ENCODE peak calls at places on chromosomes 3 and 15, in four cellular contexts. O, W, I and P are unnamed samples.

GRCh38 chr3:197782230-197782629 is 8.8 kb upstream of the LRCH3 start:
- DNase-seq in O (no peak), W (no peak), I (no peak), P (no peak)

GRCh38 chr15:66778716-66779115 is 76.7 kb downstream of the SMAD6 start:
- DNase-seq in O (no peak), W (no peak), I (no peak), P (no peak)

GRCh38 chr3:98877132-98877531 is 24.4 kb downstream of the DCBLD2 start:
- DNase-seq in O (no peak), W (no peak), I (no peak), P (no peak)

GRCh38 chr3:55910543-55910942 is 423.4 kb upstream of the WNT5A start:
- DNase-seq in O (no peak), W (no peak), I (no peak), P (no peak)

GRCh38 chr3:87674397-87675161 is 384.2 kb downstream of the CGGBP1 start:
- DNase-seq in O (no peak), W (no peak), I (no peak), P (no peak)

GRCh38 chr3:72344256-72345046 is 503.8 kb downstream of the SHQ1 start:
- DNase-seq in O (no peak), W (no peak), I (no peak), P (no peak)

GRCh38 chr3:45551214-45552010 is 43.1 kb upstream of the LIMD1 start:
- DNase-seq in O (peak; percentile 80), W (peak; percentile 14), I (no peak), P (peak; percentile 86)

GRCh38 chr3:171206283-171206682 is 179.8 kb upstream of the SLC2A2 start:
- DNase-seq in O (no peak), W (no peak), I (no peak), P (no peak)

GRCh38 chr3:61146010-61146569 is 105.2 kb downstream of the FHIT start:
- DNase-seq in O (no peak), W (no peak), I (no peak), P (no peak)

GRCh38 chr15:90402806-90403205 is 14.8 kb downstream of the IQGAP1 start:
- DNase-seq in O (no peak), W (no peak), I (no peak), P (no peak)

GRCh38 chr3:157354722-157355121 is 81.9 kb upstream of the PTX3 start:
- DNase-seq in O (no peak), W (peak; percentile 24), I (peak; percentile 70), P (no peak)

GRCh38 chr3:150341893-150342292 is 66.2 kb upstream of the TSC22D2 start:
- DNase-seq in O (peak; percentile 28), W (no peak), I (no peak), P (no peak)

GRCh38 chr15:29535952-29536351 is 266.3 kb upstream of the NSMCE3 start:
- DNase-seq in O (no peak), W (no peak), I (no peak), P (no peak)

GRCh38 chr3:42635111-42635510 is 18.4 kb upstream of the ZBTB47 start:
- DNase-seq in O (no peak), W (peak; percentile 49), I (peak; percentile 77), P (no peak)

GRCh38 chr15:71588746-71589145 is 221.6 kb upstream of the NR2E3 start:
- DNase-seq in O (no peak), W (peak; percentile 39), I (no peak), P (no peak)